ENCODE peak calls at places on chromosome 6, in nine cellular contexts. One of them, this sample, is unnamed.
A peak's percentile ranks its signal among the peaks of the same experiment; 100 is the strongest.

GRCh38 chr6:170460606-170461005 is 92.5 kb downstream of the PSMB1 start:
- DNase-seq in fibroblast of mammary gland: no peak
- DNase-seq in lower lobe of right lung: no peak
- DNase-seq in HTR-8/SVneo: no peak
- DNase-seq in progenitor cell of endocrine pancreas: no peak
- DNase-seq in EL: peak; percentile 67
- DNase-seq in fibroblast of gingiva: no peak
- DNase-seq in SW480: no peak
- DNase-seq in ureter: no peak
- DNase-seq in this sample: no peak

GRCh38 chr6:167733740-167734661 is 92.7 kb upstream of the AFDN start:
- DNase-seq in fibroblast of mammary gland: peak; percentile 31
- DNase-seq in lower lobe of right lung: no peak
- DNase-seq in HTR-8/SVneo: no peak
- DNase-seq in progenitor cell of endocrine pancreas: no peak
- DNase-seq in EL: no peak
- DNase-seq in fibroblast of gingiva: peak; percentile 32
- DNase-seq in SW480: peak; percentile 38
- DNase-seq in ureter: peak; percentile 45
- DNase-seq in this sample: no peak

GRCh38 chr6:95099410-95099809 is 477.9 kb upstream of the MANEA start:
- DNase-seq in fibroblast of mammary gland: no peak
- DNase-seq in lower lobe of right lung: no peak
- DNase-seq in HTR-8/SVneo: no peak
- DNase-seq in progenitor cell of endocrine pancreas: no peak
- DNase-seq in EL: no peak
- DNase-seq in fibroblast of gingiva: no peak
- DNase-seq in SW480: no peak
- DNase-seq in ureter: no peak
- DNase-seq in this sample: no peak

GRCh38 chr6:49142422-49143151 is 320.5 kb downstream of the MMUT start:
- DNase-seq in fibroblast of mammary gland: no peak
- DNase-seq in lower lobe of right lung: no peak
- DNase-seq in HTR-8/SVneo: no peak
- DNase-seq in progenitor cell of endocrine pancreas: no peak
- DNase-seq in EL: no peak
- DNase-seq in fibroblast of gingiva: no peak
- DNase-seq in SW480: no peak
- DNase-seq in ureter: no peak
- DNase-seq in this sample: no peak

GRCh38 chr6:160995271-160995670 is 3.7 kb downstream of the MAP3K4 start:
- DNase-seq in fibroblast of mammary gland: no peak
- DNase-seq in lower lobe of right lung: no peak
- DNase-seq in HTR-8/SVneo: no peak
- DNase-seq in progenitor cell of endocrine pancreas: no peak
- DNase-seq in EL: no peak
- DNase-seq in fibroblast of gingiva: no peak
- DNase-seq in SW480: no peak
- DNase-seq in ureter: no peak
- DNase-seq in this sample: no peak

GRCh38 chr6:113763311-113763766 is 93.8 kb upstream of the MARCKS start:
- DNase-seq in fibroblast of mammary gland: peak; percentile 8
- DNase-seq in lower lobe of right lung: no peak
- DNase-seq in HTR-8/SVneo: no peak
- DNase-seq in progenitor cell of endocrine pancreas: no peak
- DNase-seq in EL: peak; percentile 24
- DNase-seq in fibroblast of gingiva: no peak
- DNase-seq in SW480: no peak
- DNase-seq in ureter: no peak
- DNase-seq in this sample: no peak

GRCh38 chr6:45590751-45591184 is 213.0 kb upstream of the SUPT3H start:
- DNase-seq in fibroblast of mammary gland: peak; percentile 75
- DNase-seq in lower lobe of right lung: no peak
- DNase-seq in HTR-8/SVneo: peak; percentile 49
- DNase-seq in progenitor cell of endocrine pancreas: no peak
- DNase-seq in EL: peak; percentile 54
- DNase-seq in fibroblast of gingiva: no peak
- DNase-seq in SW480: no peak
- DNase-seq in ureter: no peak
- DNase-seq in this sample: no peak

GRCh38 chr6:12348530-12349511 is 58.7 kb downstream of the EDN1 start:
- DNase-seq in fibroblast of mammary gland: peak; percentile 65
- DNase-seq in lower lobe of right lung: peak; percentile 60
- DNase-seq in HTR-8/SVneo: peak; percentile 87
- DNase-seq in progenitor cell of endocrine pancreas: no peak
- DNase-seq in EL: peak; percentile 94
- DNase-seq in fibroblast of gingiva: peak; percentile 55
- DNase-seq in SW480: peak; percentile 99
- DNase-seq in ureter: no peak
- DNase-seq in this sample: no peak

GRCh38 chr6:138416201-138416600 is 12.2 kb downstream of the HEBP2 start:
- DNase-seq in fibroblast of mammary gland: no peak
- DNase-seq in lower lobe of right lung: no peak
- DNase-seq in HTR-8/SVneo: no peak
- DNase-seq in progenitor cell of endocrine pancreas: no peak
- DNase-seq in EL: no peak
- DNase-seq in fibroblast of gingiva: no peak
- DNase-seq in SW480: no peak
- DNase-seq in ureter: no peak
- DNase-seq in this sample: no peak